ENCODE peak calls at places on chromosomes 1 and 21, in ten cellular contexts. Y is GM04504; X is activated CD8-positive, alpha-beta memory T cell treated with anti-CD3 and anti-CD28 coated beads, Interleukin-2, amount 50 U/mL, for 4 hours; Z is stimulated activated CD8-positive, alpha-beta memory T cell treated with anti-CD3 and anti-CD28 coated beads, Interleukin-15, amount 100 ng/mL, for 4 hours; R is cardiac fibroblast; T is cardiac muscle cell; H is activated CD4-positive, alpha-beta T cell treated with anti-CD3 and anti-CD28 coated beads for 36 hours; A is head of caudate nucleus; W is D341Med; J is amniotic stem cell. K is an unnamed sample.

GRCh38 chr1:89908993-89909436 is 85.9 kb upstream of the ZNF326 start:
- DNase-seq in Y (peak), X (no peak), Z (no peak), R (peak), T (peak), H (no peak), A (no peak), W (no peak), J (no peak), K (no peak)

GRCh38 chr1:3067301-3067670 is 1.7 kb upstream of the PRDM16 start:
- DNase-seq in Y (no peak), X (no peak), Z (no peak), R (no peak), T (no peak), H (no peak), A (no peak), W (no peak), J (no peak), K (no peak)

GRCh38 chr1:156608036-156608674 is 6.9 kb upstream of the GPATCH4 start:
- DNase-seq in Y (peak), X (peak), Z (no peak), R (peak), T (peak), H (peak), A (peak), W (peak), J (peak), K (peak)

GRCh38 chr1:208604295-208604694 is 360.1 kb upstream of the PLXNA2 start:
- DNase-seq in Y (peak), X (no peak), Z (no peak), R (no peak), T (peak), H (peak), A (no peak), W (no peak), J (no peak), K (no peak)

GRCh38 chr1:228212415-228212965 is 4.6 kb downstream of the OBSCN start:
- DNase-seq in Y (no peak), X (no peak), Z (no peak), R (no peak), T (no peak), H (no peak), A (no peak), W (no peak), J (no peak), K (no peak)

GRCh38 chr1:23555949-23556640 is 3.2 kb downstream of the ID3 start:
- DNase-seq in Y (no peak), X (no peak), Z (no peak), R (peak), T (peak), H (no peak), A (no peak), W (no peak), J (no peak), K (no peak)

GRCh38 chr1:3050603-3051002 is 18.4 kb upstream of the PRDM16 start:
- DNase-seq in Y (no peak), X (no peak), Z (no peak), R (no peak), T (no peak), H (no peak), A (no peak), W (no peak), J (no peak), K (no peak)

GRCh38 chr1:33301273-33301984 is 19.5 kb downstream of the A3GALT2 start:
- DNase-seq in Y (peak), X (no peak), Z (no peak), R (peak), T (peak), H (no peak), A (no peak), W (no peak), J (no peak), K (no peak)

GRCh38 chr1:206102292-206102936 is 14.8 kb downstream of the AVPR1B start:
- DNase-seq in Y (no peak), X (no peak), Z (no peak), R (peak), T (no peak), H (no peak), A (no peak), W (no peak), J (no peak), K (peak)

GRCh38 chr1:228274452-228275153 is 66.8 kb downstream of the OBSCN start:
- DNase-seq in Y (no peak), X (no peak), Z (no peak), R (no peak), T (no peak), H (peak), A (no peak), W (peak), J (no peak), K (no peak)

GRCh38 chr21:28737671-28738279 is 254.9 kb downstream of the LTN1 start:
- DNase-seq in Y (no peak), X (no peak), Z (no peak), R (peak), T (peak), H (no peak), A (no peak), W (no peak), J (no peak), K (no peak)

GRCh38 chr1:7980984-7981383 is 19.5 kb downstream of the PARK7 start:
- DNase-seq in Y (no peak), X (no peak), Z (no peak), R (no peak), T (no peak), H (no peak), A (no peak), W (no peak), J (no peak), K (no peak)

GRCh38 chr1:41626616-41627375 is 142.3 kb upstream of the EDN2 start:
- DNase-seq in Y (no peak), X (peak), Z (peak), R (no peak), T (no peak), H (peak), A (no peak), W (no peak), J (no peak), K (no peak)

GRCh38 chr1:27650527-27651175 is 15.7 kb upstream of the FGR start:
- DNase-seq in Y (peak), X (no peak), Z (no peak), R (peak), T (peak), H (no peak), A (no peak), W (no peak), J (no peak), K (no peak)

GRCh38 chr21:32426592-32427051 is 14.1 kb downstream of the EVA1C start:
- DNase-seq in Y (no peak), X (no peak), Z (no peak), R (peak), T (peak), H (no peak), A (no peak), W (no peak), J (no peak), K (peak)

GRCh38 chr1:228085287-228085926 is 2.9 kb downstream of the ARF1 start:
- DNase-seq in Y (peak), X (no peak), Z (no peak), R (peak), T (peak), H (no peak), A (no peak), W (peak), J (no peak), K (no peak)

GRCh38 chr1:238895911-238896310 is 490.5 kb upstream of the CHRM3 start:
- DNase-seq in Y (no peak), X (no peak), Z (no peak), R (no peak), T (no peak), H (no peak), A (no peak), W (no peak), J (no peak), K (no peak)

GRCh38 chr1:160646711-160647328 is at the start of gene SLAMF1:
- DNase-seq in Y (no peak), X (no peak), Z (no peak), R (no peak), T (no peak), H (peak), A (no peak), W (no peak), J (no peak), K (no peak)

GRCh38 chr1:8727809-8728213 is 89.6 kb downstream of the RERE start:
- DNase-seq in Y (no peak), X (no peak), Z (no peak), R (peak), T (peak), H (no peak), A (no peak), W (peak), J (no peak), K (peak)

GRCh38 chr1:178189814-178190213 is 95.9 kb downstream of the RASAL2 start:
- DNase-seq in Y (peak), X (no peak), Z (no peak), R (peak), T (peak), H (peak), A (no peak), W (peak), J (no peak), K (peak)

GRCh38 chr1:220380885-220381284 is 108.6 kb upstream of the RAB3GAP2 start:
- DNase-seq in Y (no peak), X (no peak), Z (no peak), R (no peak), T (no peak), H (no peak), A (no peak), W (no peak), J (no peak), K (no peak)

GRCh38 chr1:48414264-48414663 is 57.7 kb downstream of the SPATA6 start:
- DNase-seq in Y (no peak), X (no peak), Z (no peak), R (peak), T (peak), H (no peak), A (no peak), W (no peak), J (no peak), K (no peak)

GRCh38 chr1:91020486-91020885 is 1.3 kb downstream of the ZNF644 start:
- DNase-seq in Y (no peak), X (no peak), Z (no peak), R (peak), T (peak), H (no peak), A (no peak), W (no peak), J (no peak), K (peak)

GRCh38 chr1:201385299-201385891 is 7.9 kb upstream of the TNNT2 start:
- DNase-seq in Y (no peak), X (peak), Z (no peak), R (peak), T (peak), H (peak), A (peak), W (peak), J (no peak), K (peak)

GRCh38 chr1:168112673-168113305 is 23.9 kb downstream of the GPR161 start:
- DNase-seq in Y (no peak), X (peak), Z (no peak), R (peak), T (peak), H (peak), A (no peak), W (no peak), J (peak), K (no peak)

GRCh38 chr1:7389786-7390603 is 381.1 kb upstream of the VAMP3 start:
- DNase-seq in Y (no peak), X (no peak), Z (no peak), R (no peak), T (no peak), H (no peak), A (no peak), W (peak), J (no peak), K (no peak)

GRCh38 chr21:28111151-28111619 is 881.5 kb downstream of the LTN1 start:
- DNase-seq in Y (peak), X (no peak), Z (no peak), R (peak), T (peak), H (no peak), A (no peak), W (no peak), J (peak), K (no peak)

GRCh38 chr1:205661429-205662134 is 18.7 kb downstream of the SLC45A3 start:
- DNase-seq in Y (no peak), X (no peak), Z (no peak), R (no peak), T (no peak), H (no peak), A (no peak), W (no peak), J (no peak), K (no peak)

GRCh38 chr1:205170532-205171269 is 40.8 kb downstream of the DSTYK start:
- DNase-seq in Y (no peak), X (no peak), Z (no peak), R (no peak), T (no peak), H (no peak), A (no peak), W (no peak), J (no peak), K (no peak)

GRCh38 chr21:34345892-34346291 is 17.9 kb upstream of the KCNE2 start:
- DNase-seq in Y (no peak), X (no peak), Z (no peak), R (peak), T (no peak), H (no peak), A (no peak), W (no peak), J (no peak), K (no peak)